ENCODE peak calls at places on chromosomes 6 and 20, in five cellular contexts. P is NCI-H69, J is DMS153, L is Calu3, V is cardiac muscle cell. S is an unnamed sample.

GRCh38 chr6:15410752-15411151 is 164.9 kb downstream of the JARID2 start:
- DNase-seq in V (no peak), L (no peak), J (no peak), P (no peak), S (no peak)

GRCh38 chr6:38876470-38876869 is 161.4 kb downstream of the DNAH8 start:
- DNase-seq in J (no peak), L (no peak), P (no peak), V (no peak), S (no peak)

GRCh38 chr6:13924949-13925881 is at the start of gene RNF182:
- DNase-seq in J (no peak), P (peak; percentile 79), L (peak; percentile 36), V (no peak), S (no peak)

GRCh38 chr6:161292650-161293281 is 18.9 kb upstream of the AGPAT4 start:
- DNase-seq in L (no peak), J (no peak), P (no peak), V (peak; percentile 6), S (no peak)

GRCh38 chr20:25532015-25532751 is 53.1 kb downstream of the NINL start:
- DNase-seq in J (no peak), L (peak; percentile 23), P (peak; percentile 46), V (no peak), S (no peak)

GRCh38 chr6:161422710-161423109 is 148.8 kb upstream of the AGPAT4 start:
- DNase-seq in L (no peak), J (no peak), P (no peak), V (no peak), S (peak; percentile 78)

GRCh38 chr6:160858886-160859285 is 132.7 kb upstream of the MAP3K4 start:
- DNase-seq in J (no peak), L (no peak), V (no peak), P (peak; percentile 60), S (no peak)

GRCh38 chr20:36644713-36645109 is 1.3 kb downstream of the SLA2 start:
- DNase-seq in P (no peak), L (no peak), V (no peak), J (no peak), S (no peak)

GRCh38 chr6:170090561-170090960 is 200.3 kb downstream of the DLL1 start:
- DNase-seq in V (no peak), J (no peak), L (no peak), P (no peak), S (no peak)

GRCh38 chr6:162108041-162108440 is 619.5 kb downstream of the PRKN start:
- DNase-seq in L (no peak), P (no peak), V (no peak), J (no peak), S (no peak)

GRCh38 chr6:30816791-30817739 is 67.3 kb upstream of the DDR1 start:
- DNase-seq in J (no peak), P (no peak), L (no peak), V (no peak), S (no peak)

GRCh38 chr6:15628499-15629131 is 34.2 kb downstream of the DTNBP1 start:
- DNase-seq in P (no peak), J (no peak), L (no peak), V (no peak), S (peak; percentile 47)

GRCh38 chr6:157083343-157083742 is 240.0 kb downstream of the TMEM242 start:
- DNase-seq in L (no peak), J (no peak), V (no peak), P (no peak), S (no peak)

GRCh38 chr6:13528232-13528631 is 40.8 kb upstream of the GFOD1 start:
- DNase-seq in V (no peak), J (no peak), P (peak; percentile 35), L (no peak), S (no peak)

GRCh38 chr6:87180105-87180504 is 24.7 kb downstream of the ZNF292 start:
- DNase-seq in J (no peak), V (no peak), P (no peak), L (no peak), S (no peak)

GRCh38 chr20:11906626-11907480 is 10.8 kb upstream of the BTBD3 start:
- DNase-seq in V (no peak), L (no peak), P (peak; percentile 79), J (peak; percentile 64), S (no peak)

GRCh38 chr6:99308788-99309187 is 40.7 kb downstream of the FAXC start:
- DNase-seq in V (no peak), J (no peak), L (no peak), P (no peak), S (no peak)

GRCh38 chr6:154487367-154488275 is 22.9 kb downstream of the CNKSR3 start:
- DNase-seq in J (no peak), L (no peak), V (no peak), P (peak; percentile 85), S (peak; percentile 39)

GRCh38 chr6:53913286-53913685 is 118.5 kb downstream of the LRRC1 start:
- DNase-seq in L (no peak), V (no peak), J (no peak), P (no peak), S (no peak)

GRCh38 chr6:48782230-48782629 is 671.2 kb upstream of the PTCHD4 start:
- DNase-seq in J (no peak), P (peak; percentile 17), V (no peak), L (no peak), S (no peak)

GRCh38 chr6:21593412-21593926 is at the start of gene SOX4:
- DNase-seq in P (peak; percentile 100), L (peak; percentile 99), J (peak; percentile 98), V (peak; percentile 98), S (peak; percentile 90)

GRCh38 chr6:30452736-30453507 is 36.4 kb upstream of the HLA-E start:
- DNase-seq in V (no peak), P (no peak), J (no peak), L (no peak), S (no peak)

GRCh38 chr6:1701668-1702353 is 92.1 kb downstream of the FOXC1 start:
- DNase-seq in L (no peak), J (no peak), V (peak; percentile 53), P (peak; percentile 8), S (peak; percentile 11)

GRCh38 chr20:32585011-32585518 is at the start of gene NOL4L:
- DNase-seq in J (no peak), P (peak; percentile 87), L (peak; percentile 41), V (peak; percentile 70), S (peak; percentile 37)

GRCh38 chr20:48528346-48528745 is 299.5 kb downstream of the PREX1 start:
- DNase-seq in V (no peak), J (no peak), L (no peak), P (no peak), S (no peak)

GRCh38 chr6:11142296-11143027 is 30.9 kb upstream of the ERVFRD-1 start:
- DNase-seq in P (no peak), V (no peak), L (no peak), J (no peak), S (no peak)

GRCh38 chr20:39298116-39298515 is 336.0 kb downstream of the DHX35 start:
- DNase-seq in J (no peak), V (no peak), P (no peak), L (no peak), S (no peak)

GRCh38 chr6:79868098-79868722 is 79.1 kb downstream of the ELOVL4 start:
- DNase-seq in V (peak; percentile 90), L (peak; percentile 71), J (peak; percentile 88), P (peak; percentile 96), S (no peak)